ENCODE peak calls at places on chromosomes 6 and 20, in four cellular contexts. F is naive thymus-derived CD4-positive, alpha-beta T cell; G is HCT116; T is sigmoid colon. A is an unnamed sample.
A peak's percentile ranks its signal among the peaks of the same experiment; 100 is the strongest.

GRCh38 chr20:58407966-58408557 is 19.0 kb downstream of the VAPB start:
- DNase-seq in F (no peak), G (no peak), T (no peak), A (peak; percentile 50)

GRCh38 chr20:59028812-59029211 is 3.3 kb downstream of the ATP5F1E start:
- DNase-seq in F (no peak), G (no peak), T (no peak), A (no peak)

GRCh38 chr6:69796081-69796626 is 656 bp downstream of the LMBRD1 start:
- DNase-seq in F (no peak), G (peak; percentile 63), T (no peak), A (peak; percentile 61)

GRCh38 chr6:32954983-32955802 is 2.3 kb upstream of the HLA-DMA start:
- DNase-seq in F (no peak), G (no peak), T (no peak), A (no peak)

GRCh38 chr6:69456086-69456485 is 340.7 kb downstream of the LMBRD1 start:
- DNase-seq in F (no peak), G (no peak), T (no peak), A (no peak)

GRCh38 chr6:90186637-90187361 is 109.8 kb downstream of the BACH2 start:
- DNase-seq in F (no peak), G (no peak), T (no peak), A (peak; percentile 52)

GRCh38 chr20:3800878-3801260 is 4.8 kb downstream of the CDC25B start:
- DNase-seq in F (no peak), G (no peak), T (no peak), A (no peak)

GRCh38 chr20:45036044-45036755 is 64.7 kb downstream of the KCNS1 start:
- DNase-seq in F (no peak), G (peak; percentile 74), T (no peak), A (no peak)

GRCh38 chr6:39416728-39417127 is 94.2 kb upstream of the KCNK16 start:
- DNase-seq in F (no peak), G (no peak), T (no peak), A (no peak)

GRCh38 chr20:10673176-10673830 is 496 bp downstream of the JAG1 start:
- DNase-seq in F (no peak), G (no peak), T (peak; percentile 73), A (peak; percentile 14)

GRCh38 chr6:84618046-84618752 is 146.2 kb downstream of the TBX18 start:
- DNase-seq in F (no peak), G (no peak), T (no peak), A (no peak)

GRCh38 chr6:44661221-44661609 is 273.7 kb downstream of the CDC5L start:
- DNase-seq in F (no peak), G (no peak), T (no peak), A (no peak)

GRCh38 chr20:25623225-25623735 is 534 bp downstream of the NANP start:
- DNase-seq in F (no peak), G (peak; percentile 0), T (peak; percentile 71), A (peak; percentile 36)

GRCh38 chr6:134034951-134035822 is 17.2 kb downstream of the SLC2A12 start:
- DNase-seq in F (no peak), G (peak; percentile 38), T (no peak), A (no peak)

GRCh38 chr6:126873351-126873750 is 245.1 kb upstream of the RSPO3 start:
- DNase-seq in F (no peak), G (no peak), T (no peak), A (no peak)

GRCh38 chr6:122071950-122072647 is 327.4 kb upstream of the HSF2 start:
- DNase-seq in F (no peak), G (no peak), T (no peak), A (no peak)

GRCh38 chr6:114253431-114253830 is 89.4 kb downstream of the HS3ST5 start:
- DNase-seq in F (no peak), G (no peak), T (no peak), A (no peak)

GRCh38 chr6:134774244-134774643 is 175.7 kb downstream of the ALDH8A1 start:
- DNase-seq in F (no peak), G (no peak), T (no peak), A (no peak)

GRCh38 chr6:111250743-111251406 is 163.6 kb downstream of the SLC16A10 start:
- DNase-seq in F (no peak), G (no peak), T (no peak), A (no peak)

GRCh38 chr20:44997668-44998067 is 31.4 kb downstream of the STK4 start:
- DNase-seq in F (no peak), G (no peak), T (no peak), A (no peak)

GRCh38 chr20:9626357-9626756 is 112.0 kb downstream of the LAMP5 start:
- DNase-seq in F (no peak), G (no peak), T (no peak), A (no peak)

GRCh38 chr20:432677-433299 is 24.7 kb downstream of the RBCK1 start:
- DNase-seq in F (no peak), G (no peak), T (no peak), A (no peak)

GRCh38 chr6:13683038-13683437 is 28.6 kb downstream of the RANBP9 start:
- DNase-seq in F (no peak), G (no peak), T (no peak), A (no peak)

GRCh38 chr20:41370176-41370575 is 3.6 kb upstream of the EMILIN3 start:
- DNase-seq in F (no peak), G (no peak), T (no peak), A (no peak)

GRCh38 chr6:127971945-127972391 is 71.1 kb upstream of the THEMIS start:
- DNase-seq in F (peak; percentile 9), G (no peak), T (no peak), A (peak; percentile 87)

GRCh38 chr6:96152114-96152708 is 136.4 kb downstream of the FUT9 start:
- DNase-seq in F (no peak), G (no peak), T (no peak), A (no peak)

GRCh38 chr6:31399589-31400466 is 3.6 kb upstream of the MICA start:
- DNase-seq in F (peak; percentile 40), G (peak; percentile 80), T (peak; percentile 97), A (peak; percentile 63)

GRCh38 chr20:19757487-19757972 is 528 bp upstream of the RIN2 start:
- DNase-seq in F (no peak), G (no peak), T (peak; percentile 94), A (no peak)

GRCh38 chr6:21831531-21832291 is 238.2 kb downstream of the SOX4 start:
- DNase-seq in F (no peak), G (no peak), T (no peak), A (no peak)

GRCh38 chr6:138443979-138444378 is 40.0 kb downstream of the HEBP2 start:
- DNase-seq in F (no peak), G (no peak), T (no peak), A (no peak)

GRCh38 chr6:122651031-122651430 is 40.8 kb downstream of the PKIB start:
- DNase-seq in F (no peak), G (no peak), T (no peak), A (no peak)

GRCh38 chr6:7590918-7591302 is 912 bp downstream of the SNRNP48 start:
- DNase-seq in F (no peak), G (no peak), T (no peak), A (no peak)

GRCh38 chr6:40391086-40391485 is 196.1 kb downstream of the LRFN2 start:
- DNase-seq in F (no peak), G (no peak), T (no peak), A (no peak)

GRCh38 chr20:36825374-36826104 is 50.4 kb upstream of the TLDC2 start:
- DNase-seq in F (no peak), G (no peak), T (no peak), A (no peak)

GRCh38 chr20:21901470-21902275 is 196.2 kb downstream of the PAX1 start:
- DNase-seq in F (no peak), G (no peak), T (peak; percentile 96), A (no peak)

GRCh38 chr6:18207438-18207837 is 52.2 kb downstream of the KDM1B start:
- DNase-seq in F (no peak), G (no peak), T (peak; percentile 84), A (no peak)

GRCh38 chr20:64086801-64087200 is 2.6 kb upstream of the LKAAEAR1 start:
- DNase-seq in F (no peak), G (no peak), T (no peak), A (no peak)
- H3K27me3 ChIP-seq in F (no peaks in the 10 kb centered on the region), G (no peaks in the 10 kb centered on the region), T (peaks cover 38% of the 10 kb centered on the region), A (peaks cover 4% of the 10 kb centered on the region)

GRCh38 chr20:32040142-32040953 is 11.7 kb upstream of the HCK start:
- DNase-seq in F (no peak), G (no peak), T (no peak), A (no peak)

GRCh38 chr20:32036252-32036651 is 15.8 kb upstream of the HCK start:
- DNase-seq in F (no peak), G (no peak), T (no peak), A (no peak)

GRCh38 chr20:32035398-32035852 is 16.6 kb upstream of the HCK start:
- DNase-seq in F (no peak), G (no peak), T (no peak), A (no peak)

GRCh38 chr20:32036716-32037355 is 15.2 kb upstream of the HCK start:
- DNase-seq in F (no peak), G (no peak), T (no peak), A (no peak)

DNA sequence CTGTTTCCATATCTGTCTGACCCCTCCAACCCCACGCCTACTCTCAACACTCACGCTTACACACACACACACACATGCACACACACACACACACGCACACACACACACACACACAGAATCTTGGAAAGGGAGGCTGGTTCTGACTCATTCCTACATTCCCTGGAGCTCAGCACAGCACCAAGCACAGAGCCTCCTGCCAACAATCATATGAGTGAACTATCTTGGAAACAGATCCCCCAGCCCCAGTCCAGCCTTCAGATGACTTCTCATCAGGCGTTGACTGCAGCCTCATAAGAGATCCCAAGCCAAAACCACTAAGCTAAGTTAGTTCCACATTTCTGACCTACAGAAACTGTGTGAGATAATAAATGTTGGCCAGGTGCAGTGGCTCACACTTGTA is 14.1 kb upstream of the HCK start:
- DNase-seq in F (no peak), G (no peak), T (no peak), A (no peak)
- H3K27me3 ChIP-seq in F (no peaks in the 10 kb centered on the region), G (peaks cover 42% of the 10 kb centered on the region), T (peaks cover 65% of the 10 kb centered on the region), A (peaks cover 21% of the 10 kb centered on the region)

GRCh38 chr6:36280467-36280866 is 10.6 kb downstream of the PNPLA1 start:
- DNase-seq in F (no peak), G (no peak), T (no peak), A (no peak)
- H3K27me3 ChIP-seq in F (peaks cover 3% of the 10 kb centered on the region), G (peaks cover 12% of the 10 kb centered on the region), T (peaks cover 23% of the 10 kb centered on the region), A (peaks cover 35% of the 10 kb centered on the region)

GRCh38 chr20:62117362-62117646 is 5.0 kb upstream of the LSM14B start:
- DNase-seq in F (no peak), G (no peak), T (no peak), A (no peak)
- H3K27me3 ChIP-seq in F (no peaks in the 10 kb centered on the region), G (no peaks in the 10 kb centered on the region), T (peaks cover 48% of the 10 kb centered on the region), A (no peaks in the 10 kb centered on the region)

DNA sequence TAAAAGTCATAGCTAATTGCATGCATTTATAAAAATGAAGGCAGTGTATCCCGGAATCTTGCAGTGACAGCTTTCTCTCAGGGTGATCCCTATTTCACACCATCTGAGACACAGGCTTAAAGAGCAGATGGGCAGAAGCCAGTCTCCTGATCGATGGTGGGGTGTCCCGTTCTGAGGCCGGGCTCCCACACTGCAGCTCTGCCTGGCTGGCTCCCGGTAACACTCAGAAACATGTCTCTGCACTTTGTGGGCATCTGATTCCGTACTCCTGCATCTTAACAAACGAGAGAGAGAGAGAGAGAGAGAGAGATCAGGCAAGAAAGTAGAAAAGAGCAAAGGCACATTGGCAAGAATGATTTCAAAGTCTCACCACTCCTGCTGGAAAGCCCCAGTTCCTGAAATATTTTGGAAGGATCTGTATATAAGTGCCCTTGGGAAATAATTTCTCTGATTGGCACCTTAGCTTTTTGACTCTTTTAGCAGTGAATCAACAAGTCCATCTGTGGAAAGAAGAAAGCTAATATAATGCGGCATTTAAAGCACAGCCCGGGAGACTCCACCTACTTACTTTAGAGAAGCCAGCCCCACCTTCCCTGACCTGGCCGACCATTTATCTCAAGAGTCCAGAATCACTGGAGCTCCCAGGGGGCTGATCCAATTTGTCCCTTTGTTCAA is 36.8 kb upstream of the EXOC2 start:
- DNase-seq in F (no peak), G (no peak), T (no peak), A (no peak)
- H3K27me3 ChIP-seq in F (no peaks in the 10 kb centered on the region), G (peaks cover 37% of the 10 kb centered on the region), T (peaks cover 6% of the 10 kb centered on the region), A (peaks cover 8% of the 10 kb centered on the region)